ENCODE peak calls at places on chromosomes 7 and 10, in eight cellular contexts. F is HCEC 1CT; Y is stimulated activated CD8-positive, alpha-beta memory T cell treated with anti-CD3 and anti-CD28 coated beads, Interleukin-12 subunit alpha, Interleukin-12 subunit beta, amount 100 ng/mL, for 1 hour; J is thyroid gland; Z is BE2C; B is OCI-LY7; P is kidney tubule cell; L is stimulated activated naive CD8-positive, alpha-beta T cell treated with anti-CD3 and anti-CD28 coated beads, Interleukin-15, amount 100 ng/mL, for 72 hours. U is an unnamed sample.

GRCh38 chr10:72242675-72243074 is 26.6 kb upstream of the ASCC1 start:
- DNase-seq in F (no peak), Y (no peak), J (peak; percentile 35), Z (no peak), B (no peak), P (no peak), L (no peak), U (no peak)

GRCh38 chr7:80804581-80804980 is 114.3 kb downstream of the SEMA3C start:
- DNase-seq in F (peak; percentile 22), Y (no peak), J (no peak), Z (no peak), B (no peak), P (no peak), L (no peak), U (no peak)

GRCh38 chr10:44955408-44956070 is 4.1 kb upstream of the RASSF4 start:
- DNase-seq in F (no peak), Y (no peak), J (no peak), Z (no peak), B (no peak), P (no peak), L (no peak), U (no peak)

GRCh38 chr7:101285171-101285570 is 36.4 kb downstream of the IFT22 start:
- DNase-seq in F (no peak), Y (no peak), J (no peak), Z (no peak), B (no peak), P (no peak), L (no peak), U (no peak)

GRCh38 chr7:108203433-108204002 is 73.4 kb upstream of the LAMB4 start:
- DNase-seq in F (no peak), Y (no peak), J (no peak), Z (peak; percentile 33), B (peak; percentile 76), P (no peak), L (no peak), U (no peak)

GRCh38 chr7:99036531-99037175 is 107.3 kb downstream of the SMURF1 start:
- DNase-seq in F (peak; percentile 2), Y (no peak), J (no peak), Z (peak; percentile 49), B (peak; percentile 16), P (peak; percentile 64), L (no peak), U (no peak)

GRCh38 chr10:95524358-95525032 is 36.7 kb downstream of the SORBS1 start:
- DNase-seq in F (no peak), Y (no peak), J (no peak), Z (no peak), B (no peak), P (no peak), L (no peak), U (no peak)

GRCh38 chr7:149423441-149423970 is 37.4 kb downstream of the ZNF777 start:
- DNase-seq in F (no peak), Y (no peak), J (peak; percentile 34), Z (no peak), B (no peak), P (no peak), L (no peak), U (no peak)

GRCh38 chr7:25549315-25549933 is 321.1 kb upstream of the NPVF start:
- DNase-seq in F (no peak), Y (no peak), J (no peak), Z (no peak), B (no peak), P (no peak), L (no peak), U (no peak)

GRCh38 chr10:131579251-131580071 is 267.9 kb upstream of the TCERG1L start:
- DNase-seq in F (no peak), Y (no peak), J (no peak), Z (no peak), B (no peak), P (no peak), L (no peak), U (no peak)

U was measured in GM12891.